ENCODE peak calls at places on chromosomes 4 and X, in eight cellular contexts. H is endothelial cell of umbilical vein, G is GM12891, Y is caudate nucleus, F is fibroblast of pulmonary artery, T is ascending aorta, S is neural progenitor cell, J is lung microvascular endothelial cell. B is an unnamed sample.
A peak's percentile ranks its signal among the peaks of the same experiment; 100 is the strongest.

GRCh38 chr4:94653984-94654609 is 103.7 kb upstream of the BMPR1B start:
- DNase-seq in H (no peak), G (no peak), Y (no peak), F (no peak), T (no peak), S (peak; percentile 26), J (no peak), B (no peak)

GRCh38 chrX:24025741-24026402 is 1.1 kb downstream of the KLHL15 start:
- DNase-seq in H (peak; percentile 51), G (no peak), Y (no peak), F (peak; percentile 86), T (no peak), S (no peak), J (peak; percentile 57), B (peak; percentile 64)

GRCh38 chr4:81606796-81607550 is 135.3 kb upstream of the RASGEF1B start:
- DNase-seq in H (no peak), G (no peak), Y (no peak), F (peak; percentile 27), T (no peak), S (no peak), J (no peak), B (no peak)

GRCh38 chr4:114879916-114880315 is 233.5 kb downstream of the NDST4 start:
- DNase-seq in H (no peak), G (no peak), Y (no peak), F (no peak), T (no peak), S (no peak), J (no peak), B (no peak)

GRCh38 chrX:29044802-29045201 is 457.6 kb downstream of the IL1RAPL1 start:
- DNase-seq in H (peak; percentile 29), G (no peak), Y (no peak), F (peak; percentile 36), T (no peak), S (no peak), J (peak; percentile 0), B (peak; percentile 0)

GRCh38 chr4:1187182-1187581 is 14.8 kb upstream of the SPON2 start:
- DNase-seq in H (no peak), G (no peak), Y (no peak), F (no peak), T (no peak), S (no peak), J (peak; percentile 32), B (no peak)

GRCh38 chrX:106208154-106208553 is 40.0 kb downstream of the PWWP3B start:
- DNase-seq in H (no peak), G (no peak), Y (no peak), F (no peak), T (no peak), S (no peak), J (no peak), B (no peak)

GRCh38 chr4:37693450-37694190 is 7.4 kb upstream of the RELL1 start:
- DNase-seq in H (no peak), G (no peak), Y (no peak), F (peak; percentile 84), T (no peak), S (no peak), J (peak; percentile 59), B (no peak)

GRCh38 chr4:2793578-2793919 is 664 bp downstream of the SH3BP2 start:
- DNase-seq in H (peak; percentile 37), G (no peak), Y (no peak), F (peak; percentile 50), T (no peak), S (peak; percentile 30), J (peak; percentile 57), B (peak; percentile 55)

GRCh38 chrX:135557344-135557743 is 36.9 kb downstream of the INTS6L start:
- DNase-seq in H (peak; percentile 6), G (no peak), Y (no peak), F (no peak), T (no peak), S (no peak), J (no peak), B (no peak)

GRCh38 chrX:132292753-132293152 is 73.5 kb upstream of the RAP2C start:
- DNase-seq in H (peak; percentile 35), G (peak; percentile 11), Y (no peak), F (peak; percentile 71), T (no peak), S (peak; percentile 70), J (peak; percentile 61), B (peak; percentile 60)

GRCh38 chr4:110475881-110476818 is at the start of gene ENPEP:
- DNase-seq in H (no peak), G (no peak), Y (no peak), F (peak; percentile 69), T (no peak), S (no peak), J (no peak), B (no peak)

GRCh38 chrX:46317158-46317557 is 228.1 kb downstream of the ZNF674 start:
- DNase-seq in H (peak; percentile 60), G (no peak), Y (no peak), F (no peak), T (no peak), S (no peak), J (peak; percentile 45), B (peak; percentile 86)

GRCh38 chr4:156505341-156505955 is 466.2 kb downstream of the PDGFC start:
- DNase-seq in H (no peak), G (no peak), Y (no peak), F (no peak), T (no peak), S (peak; percentile 60), J (peak; percentile 58), B (no peak)

GRCh38 chr4:36292551-36293188 is 11.3 kb downstream of the DTHD1 start:
- DNase-seq in H (no peak), G (no peak), Y (no peak), F (peak; percentile 11), T (no peak), S (no peak), J (no peak), B (no peak)

GRCh38 chr4:168942985-168943384 is 67.1 kb downstream of the CBR4 start:
- DNase-seq in H (no peak), G (no peak), Y (no peak), F (no peak), T (no peak), S (no peak), J (no peak), B (no peak)

GRCh38 chr4:173057442-173057841 is 111.2 kb upstream of the GALNT7 start:
- DNase-seq in H (peak; percentile 55), G (no peak), Y (no peak), F (no peak), T (no peak), S (no peak), J (peak; percentile 40), B (peak; percentile 20)

GRCh38 chr4:176726803-176727202 is 65.9 kb downstream of the VEGFC start:
- DNase-seq in H (no peak), G (no peak), Y (no peak), F (peak; percentile 13), T (no peak), S (no peak), J (peak; percentile 65), B (peak; percentile 43)

GRCh38 chr4:3852309-3852708 is 86.1 kb downstream of the ADRA2C start:
- DNase-seq in H (no peak), G (no peak), Y (no peak), F (no peak), T (no peak), S (no peak), J (no peak), B (no peak)

GRCh38 chrX:43731086-43731485 is 75.0 kb downstream of the MAOA start:
- DNase-seq in H (no peak), G (no peak), Y (no peak), F (no peak), T (no peak), S (no peak), J (no peak), B (no peak)

GRCh38 chrX:41734530-41734929 is 10.5 kb downstream of the GPR82 start:
- DNase-seq in H (peak; percentile 3), G (no peak), Y (no peak), F (peak; percentile 33), T (no peak), S (peak; percentile 33), J (peak; percentile 26), B (peak; percentile 19)

GRCh38 chr4:102616661-102617060 is 115.5 kb downstream of the NFKB1 start:
- DNase-seq in H (peak; percentile 42), G (no peak), Y (no peak), F (no peak), T (no peak), S (peak; percentile 51), J (peak; percentile 83), B (peak; percentile 85)

GRCh38 chr4:8427761-8428287 is 12.7 kb downstream of the ACOX3 start:
- DNase-seq in H (peak; percentile 73), G (no peak), Y (no peak), F (peak; percentile 86), T (no peak), S (peak; percentile 35), J (peak; percentile 41), B (peak; percentile 53)

GRCh38 chr4:175346381-175346780 is 428.2 kb downstream of the ADAM29 start:
- DNase-seq in H (no peak), G (no peak), Y (no peak), F (no peak), T (no peak), S (no peak), J (no peak), B (no peak)

GRCh38 chr4:5399790-5400421 is 308.5 kb downstream of the EVC2 start:
- DNase-seq in H (peak; percentile 25), G (peak; percentile 31), Y (no peak), F (peak; percentile 36), T (no peak), S (peak; percentile 70), J (peak; percentile 39), B (peak; percentile 65)

GRCh38 chrX:12352922-12353321 is 214.6 kb downstream of the FRMPD4 start:
- DNase-seq in H (no peak), G (no peak), Y (no peak), F (no peak), T (no peak), S (no peak), J (no peak), B (no peak)

GRCh38 chr4:140243345-140243753 is 89.4 kb upstream of the MAML3 start:
- DNase-seq in H (peak; percentile 68), G (no peak), Y (no peak), F (no peak), T (no peak), S (peak; percentile 41), J (peak; percentile 49), B (peak; percentile 58)

GRCh38 chrX:54494970-54495813 is 842 bp downstream of the FGD1 start:
- DNase-seq in H (peak; percentile 28), G (no peak), Y (no peak), F (peak; percentile 17), T (no peak), S (peak; percentile 47), J (peak; percentile 26), B (peak; percentile 42)